ENCODE peak calls at places on chromosomes 3 and 15, in six cellular contexts. B, K, V, O, D and H are unnamed samples. For H3K27me3, the result is how much of the 10 kb centered on the place peaks cover.

GRCh38 chr3:160735801-160736200 is 20.2 kb upstream of the PPM1L start:
- DNase-seq in V (no peak), O (no peak), B (no peak), K (no peak), D (no peak), H (no peak)

GRCh38 chr15:63933522-63933921 is 99.8 kb upstream of the HERC1 start:
- DNase-seq in V (no peak), B (no peak), D (no peak), O (no peak), K (peak), H (no peak)

GRCh38 chr3:129291487-129291886 is 12.8 kb downstream of the HMCES start:
- DNase-seq in K (no peak), D (no peak), V (no peak), B (no peak), O (no peak), H (no peak)

GRCh38 chr3:136982520-136983138 is 24.8 kb downstream of the IL20RB start:
- DNase-seq in D (no peak), V (no peak), O (no peak), B (no peak), K (no peak), H (no peak)

GRCh38 chr15:38829086-38829485 is 264.5 kb upstream of the RASGRP1 start:
- DNase-seq in B (no peak), O (no peak), D (no peak), V (no peak), K (no peak), H (no peak)

GRCh38 chr3:155704041-155704440 is 40.8 kb downstream of the PLCH1 start:
- DNase-seq in K (no peak), B (no peak), V (no peak), O (no peak), D (no peak), H (no peak)

GRCh38 chr15:39530446-39531342 is 50.2 kb upstream of the THBS1 start:
- DNase-seq in D (no peak), B (no peak), K (peak), O (peak), V (no peak), H (peak)

GRCh38 chr15:80801891-80802680 is 22.9 kb downstream of the CEMIP start:
- DNase-seq in O (no peak), B (no peak), D (no peak), K (peak), V (no peak), H (no peak)

GRCh38 chr15:78873796-78874761 is 1.4 kb downstream of the MORF4L1 start:
- DNase-seq in B (no peak), O (no peak), D (peak), K (peak), V (no peak), H (no peak)

GRCh38 chr3:172103724-172104123 is 64.3 kb downstream of the FNDC3B start:
- DNase-seq in K (peak), D (no peak), O (no peak), V (no peak), B (no peak), H (peak)

GRCh38 chr3:29065211-29065785 is 215.6 kb upstream of the RBMS3 start:
- DNase-seq in K (peak), D (no peak), O (peak), V (no peak), B (peak), H (peak)

GRCh38 chr15:62618432-62618831 is 424.1 kb upstream of the TPM1 start:
- DNase-seq in K (peak), D (no peak), O (peak), B (no peak), V (no peak), H (peak)

GRCh38 chr15:90955911-90956310 is 1.2 kb downstream of the RCCD1 start:
- DNase-seq in V (no peak), K (no peak), D (no peak), B (no peak), O (no peak), H (no peak)

GRCh38 chr15:92082217-92082843 is 228.8 kb downstream of the SLCO3A1 start:
- DNase-seq in B (peak), K (peak), D (no peak), V (peak), O (peak), H (peak)

GRCh38 chr3:45596290-45596791 is 1.8 kb downstream of the LIMD1 start:
- DNase-seq in V (no peak), D (no peak), K (no peak), O (no peak), B (no peak), H (no peak)

GRCh38 chr15:63246691-63247464 is 30.5 kb upstream of the APH1B start:
- DNase-seq in O (peak), D (no peak), K (peak), V (no peak), B (no peak), H (peak)

GRCh38 chr3:108430540-108430939 is 79.9 kb downstream of the MYH15 start:
- DNase-seq in K (no peak), O (no peak), V (no peak), D (no peak), B (no peak), H (no peak)

GRCh38 chr3:113183748-113184661 is 27.4 kb upstream of the BOC start:
- DNase-seq in D (no peak), O (no peak), V (no peak), B (no peak), K (no peak), H (no peak)

GRCh38 chr3:125602752-125603649 is 7.7 kb upstream of the OSBPL11 start:
- DNase-seq in V (no peak), D (no peak), O (no peak), K (peak), B (no peak), H (peak)

GRCh38 chr3:173875790-173876189 is 478.2 kb downstream of the NLGN1 start:
- DNase-seq in V (no peak), O (no peak), D (no peak), K (no peak), B (no peak), H (no peak)

GRCh38 chr3:132283440-132283839 is 33.8 kb upstream of the ACP3 start:
- DNase-seq in K (peak), V (no peak), B (no peak), D (no peak), O (no peak), H (no peak)

GRCh38 chr3:148866261-148866660 is 1.2 kb downstream of the CPA3 start:
- DNase-seq in V (no peak), B (no peak), K (peak), O (no peak), D (no peak), H (no peak)

GRCh38 chr3:178584722-178585121 is 48.5 kb downstream of the KCNMB2 start:
- DNase-seq in B (no peak), D (no peak), V (no peak), K (no peak), O (no peak), H (no peak)

GRCh38 chr3:154791611-154792010 is 288.5 kb upstream of the MME start:
- DNase-seq in K (no peak), O (no peak), B (no peak), V (no peak), D (no peak), H (no peak)

GRCh38 chr3:137121704-137122314 is 164.0 kb downstream of the IL20RB start:
- DNase-seq in V (no peak), D (no peak), K (peak), O (no peak), B (peak), H (peak)

GRCh38 chr15:89490550-89491315 is 5.7 kb downstream of the RHCG start:
- DNase-seq in B (no peak), V (no peak), O (no peak), D (no peak), K (no peak), H (no peak)
- H3K27me3 ChIP-seq in B (under half), V (under half), O (under half), D (under half), K (half or more), H (under half)

GRCh38 chr15:65981837-65982696 is 112.8 kb downstream of the RAB11A start:
- DNase-seq in V (peak), D (peak), B (peak), K (no peak), O (no peak), H (no peak)
- H3K27me3 ChIP-seq in V (under half), D (under half), B (under half), K (half or more), O (under half), H (under half)

GRCh38 chr3:10726787-10727186 is 89.2 kb upstream of the SLC6A11 start:
- DNase-seq in D (no peak), K (no peak), B (no peak), V (peak), O (no peak), H (no peak)

GRCh38 chr3:10722921-10723320 is 93.1 kb upstream of the SLC6A11 start:
- DNase-seq in V (no peak), K (no peak), O (no peak), D (no peak), B (no peak), H (no peak)

GRCh38 chr3:10725067-10725466 is 91.0 kb upstream of the SLC6A11 start:
- DNase-seq in K (no peak), V (no peak), B (no peak), O (no peak), D (no peak), H (no peak)

GRCh38 chr3:10723991-10724390 is 92.0 kb upstream of the SLC6A11 start:
- DNase-seq in D (no peak), B (no peak), V (no peak), K (no peak), O (no peak), H (no peak)

GRCh38 chr3:10725846-10726245 is 90.2 kb upstream of the SLC6A11 start:
- DNase-seq in V (no peak), D (no peak), B (no peak), O (no peak), K (no peak), H (no peak)
- H3K27me3 ChIP-seq in V (under half), D (under half), B (under half), O (under half), K (under half), H (under half)

GRCh38 chr3:176766862-176767261 is 430.4 kb downstream of the TBL1XR1 start:
- DNase-seq in K (peak), B (no peak), V (no peak), O (no peak), D (no peak), H (peak)
- H3K27me3 ChIP-seq in K (under half), B (under half), V (under half), O (under half), D (under half), H (under half)

DNA sequence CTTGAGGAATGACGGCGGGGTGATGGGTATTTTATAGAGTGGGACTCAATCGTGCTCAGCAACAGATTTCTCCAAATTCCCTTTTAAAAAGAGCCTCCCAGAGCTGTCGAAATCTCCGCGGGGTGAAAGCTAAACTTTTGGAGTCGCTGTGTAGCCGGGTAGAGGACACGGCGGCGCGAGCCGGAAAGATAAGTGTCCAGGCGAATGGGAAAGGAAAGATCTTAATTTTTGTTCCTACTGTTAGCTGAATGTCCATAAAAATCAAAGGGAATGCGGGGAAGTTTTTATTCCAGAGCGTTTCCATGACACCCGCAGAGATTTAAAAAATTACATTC is 9.1 kb downstream of the EOMES start:
- DNase-seq in B (no peak), D (no peak), V (no peak), O (no peak), K (no peak), H (peak)
- H3K27me3 ChIP-seq in B (half or more), D (under half), V (under half), O (under half), K (under half), H (half or more)

GRCh38 chr15:41504751-41505492 is 8.7 kb downstream of the LTK start:
- DNase-seq in V (no peak), B (no peak), K (no peak), O (no peak), D (no peak), H (no peak)
- H3K27me3 ChIP-seq in V (under half), B (under half), K (under half), O (under half), D (under half), H (half or more)

GRCh38 chr15:41501961-41502786 is 8.5 kb downstream of the ITPKA start:
- DNase-seq in D (peak), B (no peak), V (peak), K (peak), O (no peak), H (no peak)

GRCh38 chr15:41499109-41499851 is 5.6 kb downstream of the ITPKA start:
- DNase-seq in B (no peak), V (no peak), D (no peak), K (peak), O (no peak), H (no peak)

GRCh38 chr15:41501191-41501917 is 7.7 kb downstream of the ITPKA start:
- DNase-seq in D (no peak), K (peak), B (no peak), O (no peak), V (peak), H (no peak)

GRCh38 chr15:41495736-41496599 is 2.3 kb downstream of the ITPKA start:
- DNase-seq in O (no peak), K (no peak), D (no peak), B (no peak), V (no peak), H (no peak)

DNA sequence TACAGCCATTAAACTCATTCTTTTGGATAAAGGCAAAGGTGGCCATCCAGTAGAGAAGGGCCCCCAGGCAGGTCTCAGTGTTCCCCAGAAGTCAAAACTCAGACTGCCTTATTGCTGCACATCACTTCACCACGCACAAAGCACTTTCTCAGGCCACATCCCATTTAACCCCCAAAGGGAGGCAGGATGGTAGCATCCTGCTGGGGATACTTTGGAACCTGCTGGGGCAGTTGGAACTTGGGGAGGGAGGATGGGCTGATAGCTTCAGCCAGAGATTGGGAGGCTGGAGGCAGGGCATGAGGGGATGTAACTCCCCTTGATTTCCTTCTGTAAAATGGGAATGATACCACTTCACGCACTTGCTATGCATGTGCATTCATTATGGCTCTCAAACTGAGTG is 5.0 kb downstream of the ITPKA start:
- DNase-seq in V (no peak), D (no peak), O (no peak), B (no peak), K (no peak), H (no peak)
- H3K27me3 ChIP-seq in V (half or more), D (under half), O (under half), B (half or more), K (under half), H (half or more)